ENCODE peak calls at places on chromosomes 6 and 20, in seven cellular contexts. One of them, this sample, is unnamed.

GRCh38 chr6:30935018-30935417 is 3.0 kb upstream of the SFTA2 start:
- DNase-seq in lung: peak; percentile 85
- DNase-seq in psoas muscle: no peak
- DNase-seq in HepG2: no peak
- DNase-seq in K562: peak; percentile 40
- DNase-seq in stomach: no peak
- DNase-seq in HCT116: no peak
- DNase-seq in this sample: peak; percentile 23

GRCh38 chr20:63163596-63164560 is 52.1 kb downstream of the YTHDF1 start:
- DNase-seq in lung: no peak
- DNase-seq in psoas muscle: peak; percentile 40
- DNase-seq in HepG2: no peak
- DNase-seq in K562: no peak
- DNase-seq in stomach: no peak
- DNase-seq in HCT116: no peak
- DNase-seq in this sample: no peak

GRCh38 chr20:1654994-1655393 is 2.6 kb downstream of the SIRPG start:
- DNase-seq in lung: no peak
- DNase-seq in psoas muscle: no peak
- DNase-seq in HepG2: no peak
- DNase-seq in K562: no peak
- DNase-seq in stomach: no peak
- DNase-seq in HCT116: no peak
- DNase-seq in this sample: no peak

GRCh38 chr20:61560361-61560853 is 308.3 kb downstream of the CDH4 start:
- DNase-seq in lung: no peak
- DNase-seq in psoas muscle: no peak
- DNase-seq in HepG2: no peak
- DNase-seq in K562: peak; percentile 62
- DNase-seq in stomach: no peak
- DNase-seq in HCT116: no peak
- DNase-seq in this sample: peak; percentile 54

GRCh38 chr6:11912420-11912819 is 99.7 kb upstream of the HIVEP1 start:
- DNase-seq in lung: no peak
- DNase-seq in psoas muscle: no peak
- DNase-seq in HepG2: no peak
- DNase-seq in K562: no peak
- DNase-seq in stomach: no peak
- DNase-seq in HCT116: no peak
- DNase-seq in this sample: no peak

GRCh38 chr6:162179196-162179951 is 548.2 kb downstream of the PRKN start:
- DNase-seq in lung: no peak
- DNase-seq in psoas muscle: no peak
- DNase-seq in HepG2: no peak
- DNase-seq in K562: no peak
- DNase-seq in stomach: no peak
- DNase-seq in HCT116: no peak
- DNase-seq in this sample: no peak

GRCh38 chr20:56449459-56449858 is 19.0 kb upstream of the RTF2 start:
- DNase-seq in lung: no peak
- DNase-seq in psoas muscle: no peak
- DNase-seq in HepG2: no peak
- DNase-seq in K562: no peak
- DNase-seq in stomach: no peak
- DNase-seq in HCT116: no peak
- DNase-seq in this sample: no peak

GRCh38 chr6:44367686-44368085 is 19.8 kb upstream of the CDC5L start:
- DNase-seq in lung: no peak
- DNase-seq in psoas muscle: no peak
- DNase-seq in HepG2: no peak
- DNase-seq in K562: no peak
- DNase-seq in stomach: no peak
- DNase-seq in HCT116: no peak
- DNase-seq in this sample: no peak

GRCh38 chr20:36094497-36094896 is 60.0 kb upstream of the EPB41L1 start:
- DNase-seq in lung: no peak
- DNase-seq in psoas muscle: no peak
- DNase-seq in HepG2: no peak
- DNase-seq in K562: no peak
- DNase-seq in stomach: no peak
- DNase-seq in HCT116: no peak
- DNase-seq in this sample: peak; percentile 46

GRCh38 chr20:13790708-13791107 is 5.9 kb downstream of the NDUFAF5 start:
- DNase-seq in lung: no peak
- DNase-seq in psoas muscle: no peak
- DNase-seq in HepG2: no peak
- DNase-seq in K562: no peak
- DNase-seq in stomach: no peak
- DNase-seq in HCT116: no peak
- DNase-seq in this sample: no peak

GRCh38 chr20:2599265-2600060 is 53.0 kb upstream of the NOP56 start:
- DNase-seq in lung: no peak
- DNase-seq in psoas muscle: no peak
- DNase-seq in HepG2: no peak
- DNase-seq in K562: no peak
- DNase-seq in stomach: no peak
- DNase-seq in HCT116: no peak
- DNase-seq in this sample: no peak

GRCh38 chr20:25867776-25868649 is 171.4 kb upstream of the ZNF337 start:
- DNase-seq in lung: peak; percentile 65
- DNase-seq in psoas muscle: peak; percentile 91
- DNase-seq in HepG2: no peak
- DNase-seq in K562: peak; percentile 17
- DNase-seq in stomach: peak; percentile 79
- DNase-seq in HCT116: no peak
- DNase-seq in this sample: peak; percentile 76

GRCh38 chr20:49424536-49424935 is 57.9 kb downstream of the KCNB1 start:
- DNase-seq in lung: no peak
- DNase-seq in psoas muscle: peak; percentile 59
- DNase-seq in HepG2: no peak
- DNase-seq in K562: no peak
- DNase-seq in stomach: no peak
- DNase-seq in HCT116: no peak
- DNase-seq in this sample: no peak

GRCh38 chr20:1718604-1719384 is 61.2 kb upstream of the SIRPG start:
- DNase-seq in lung: peak; percentile 28
- DNase-seq in psoas muscle: peak; percentile 68
- DNase-seq in HepG2: no peak
- DNase-seq in K562: no peak
- DNase-seq in stomach: no peak
- DNase-seq in HCT116: peak; percentile 19
- DNase-seq in this sample: no peak

GRCh38 chr6:44030812-44031454 is 96.3 kb downstream of the MRPL14 start:
- DNase-seq in lung: no peak
- DNase-seq in psoas muscle: no peak
- DNase-seq in HepG2: no peak
- DNase-seq in K562: no peak
- DNase-seq in stomach: no peak
- DNase-seq in HCT116: no peak
- DNase-seq in this sample: no peak

GRCh38 chr6:37105782-37106137 is 64.2 kb upstream of the PIM1 start:
- DNase-seq in lung: no peak
- DNase-seq in psoas muscle: no peak
- DNase-seq in HepG2: no peak
- DNase-seq in K562: no peak
- DNase-seq in stomach: no peak
- DNase-seq in HCT116: no peak
- DNase-seq in this sample: no peak

GRCh38 chr6:16741112-16742016 is 19.9 kb downstream of the ATXN1 start:
- DNase-seq in lung: no peak
- DNase-seq in psoas muscle: no peak
- DNase-seq in HepG2: no peak
- DNase-seq in K562: no peak
- DNase-seq in stomach: no peak
- DNase-seq in HCT116: no peak
- DNase-seq in this sample: no peak

GRCh38 chr6:108689279-108690161 is 128.8 kb downstream of the FOXO3 start:
- DNase-seq in lung: peak; percentile 93
- DNase-seq in psoas muscle: peak; percentile 96
- DNase-seq in HepG2: no peak
- DNase-seq in K562: peak; percentile 71
- DNase-seq in stomach: peak; percentile 94
- DNase-seq in HCT116: peak; percentile 57
- DNase-seq in this sample: peak; percentile 88

GRCh38 chr6:135083992-135084915 is 29.6 kb upstream of the HBS1L start:
- DNase-seq in lung: no peak
- DNase-seq in psoas muscle: no peak
- DNase-seq in HepG2: no peak
- DNase-seq in K562: peak; percentile 74
- DNase-seq in stomach: no peak
- DNase-seq in HCT116: no peak
- DNase-seq in this sample: no peak

GRCh38 chr6:109454483-109455160 is 950 bp downstream of the MICAL1 start:
- DNase-seq in lung: peak; percentile 57
- DNase-seq in psoas muscle: peak; percentile 66
- DNase-seq in HepG2: no peak
- DNase-seq in K562: no peak
- DNase-seq in stomach: peak; percentile 58
- DNase-seq in HCT116: no peak
- DNase-seq in this sample: no peak

GRCh38 chr20:46093531-46093930 is 3.8 kb upstream of the NCOA5 start:
- DNase-seq in lung: no peak
- DNase-seq in psoas muscle: no peak
- DNase-seq in HepG2: no peak
- DNase-seq in K562: no peak
- DNase-seq in stomach: no peak
- DNase-seq in HCT116: no peak
- DNase-seq in this sample: no peak

GRCh38 chr20:5171074-5171789 is 44.4 kb downstream of the CDS2 start:
- DNase-seq in lung: no peak
- DNase-seq in psoas muscle: no peak
- DNase-seq in HepG2: no peak
- DNase-seq in K562: no peak
- DNase-seq in stomach: no peak
- DNase-seq in HCT116: no peak
- DNase-seq in this sample: no peak

GRCh38 chr6:151881231-151881630 is 73.7 kb downstream of the ESR1 start:
- DNase-seq in lung: no peak
- DNase-seq in psoas muscle: no peak
- DNase-seq in HepG2: no peak
- DNase-seq in K562: no peak
- DNase-seq in stomach: no peak
- DNase-seq in HCT116: no peak
- DNase-seq in this sample: no peak

GRCh38 chr6:88013015-88013414 is 34.6 kb upstream of the SPACA1 start:
- DNase-seq in lung: no peak
- DNase-seq in psoas muscle: no peak
- DNase-seq in HepG2: no peak
- DNase-seq in K562: no peak
- DNase-seq in stomach: no peak
- DNase-seq in HCT116: no peak
- DNase-seq in this sample: no peak

GRCh38 chr20:25453035-25453810 is 45.8 kb downstream of the GINS1 start:
- DNase-seq in lung: no peak
- DNase-seq in psoas muscle: no peak
- DNase-seq in HepG2: no peak
- DNase-seq in K562: no peak
- DNase-seq in stomach: peak; percentile 21
- DNase-seq in HCT116: no peak
- DNase-seq in this sample: peak; percentile 58

GRCh38 chr6:96809119-96809518 is 28.2 kb downstream of the GPR63 start:
- DNase-seq in lung: no peak
- DNase-seq in psoas muscle: no peak
- DNase-seq in HepG2: no peak
- DNase-seq in K562: peak; percentile 41
- DNase-seq in stomach: no peak
- DNase-seq in HCT116: no peak
- DNase-seq in this sample: no peak

DNA sequence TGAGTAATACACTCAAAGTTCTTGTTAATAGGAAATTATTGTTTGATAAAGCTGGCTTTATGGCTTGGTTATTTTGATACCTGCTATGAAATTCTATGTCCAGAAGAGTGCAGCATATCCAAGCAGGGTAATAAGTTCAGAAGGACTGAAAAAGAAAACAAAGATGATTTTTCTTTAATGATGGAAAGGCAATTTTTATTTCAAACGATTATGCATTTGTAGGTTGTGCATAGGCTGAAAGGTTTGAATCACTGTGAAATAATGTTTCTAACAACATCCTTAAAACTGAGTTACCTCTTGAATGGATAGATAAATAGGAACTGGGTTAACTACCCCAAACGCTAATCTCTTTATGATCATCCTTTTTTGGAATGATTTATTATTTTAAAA is 1.4 kb upstream of the MAN1A1 start:
- DNase-seq in lung: no peak
- DNase-seq in psoas muscle: no peak
- DNase-seq in HepG2: no peak
- DNase-seq in K562: peak; percentile 22
- DNase-seq in stomach: no peak
- DNase-seq in HCT116: peak; percentile 22
- DNase-seq in this sample: no peak
- TF ChIP-seq CTCF in lung: peak; percentile 20
- TF ChIP-seq CTCF in psoas muscle: peak; percentile 18
- TF ChIP-seq CTCF in HepG2: peak; percentile 62
- TF ChIP-seq CTCF in K562: peak; percentile 44
- TF ChIP-seq CTCF in stomach: peak; percentile 33
- TF ChIP-seq CTCF in HCT116: peak; percentile 75
- TF ChIP-seq CTCF in this sample: peak; percentile 52

DNA sequence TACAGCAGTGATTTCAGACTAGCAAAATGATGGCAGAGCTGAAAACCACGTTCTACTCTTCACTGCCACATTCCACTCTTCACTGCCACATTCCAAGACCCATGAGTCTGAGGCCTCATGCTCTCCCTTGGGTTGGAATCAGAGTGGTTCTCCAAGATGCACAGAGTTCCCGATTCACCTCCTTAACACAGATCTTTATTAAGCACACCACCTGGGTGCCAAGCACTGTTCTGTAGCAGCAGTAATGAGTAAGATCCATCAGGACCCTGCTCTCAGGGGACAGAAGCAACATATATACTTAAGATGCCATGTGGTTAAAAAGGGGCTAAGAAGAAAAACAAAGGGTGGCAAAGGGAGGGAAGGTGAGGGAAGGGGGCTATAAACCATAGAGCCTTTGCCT is 26.9 kb downstream of the TSHZ2 start:
- DNase-seq in lung: no peak
- DNase-seq in psoas muscle: no peak
- DNase-seq in HepG2: no peak
- DNase-seq in K562: no peak
- DNase-seq in stomach: no peak
- DNase-seq in HCT116: no peak
- DNase-seq in this sample: no peak
- H3K4me1 ChIP-seq in lung: peaks cover 2% of the 10 kb centered on the region
- H3K4me1 ChIP-seq in psoas muscle: no peaks in the 10 kb centered on the region
- H3K4me1 ChIP-seq in HepG2: no peaks in the 10 kb centered on the region
- H3K4me1 ChIP-seq in K562: no peaks in the 10 kb centered on the region
- H3K4me1 ChIP-seq in stomach: no peaks in the 10 kb centered on the region
- H3K4me1 ChIP-seq in HCT116: no peaks in the 10 kb centered on the region
- H3K4me1 ChIP-seq in this sample: no peaks in the 10 kb centered on the region

GRCh38 chr6:106102967-106103727 is 17.0 kb downstream of the PRDM1 start:
- DNase-seq in lung: no peak
- DNase-seq in psoas muscle: no peak
- DNase-seq in HepG2: no peak
- DNase-seq in K562: peak; percentile 53
- DNase-seq in stomach: no peak
- DNase-seq in HCT116: no peak
- DNase-seq in this sample: no peak
- H3K4me3 ChIP-seq in lung: no peak overlapping the region
- H3K4me3 ChIP-seq in psoas muscle: peak overlapping the region; percentile 34
- H3K4me3 ChIP-seq in HepG2: no peak overlapping the region
- H3K4me3 ChIP-seq in K562: peak overlapping the region; percentile 2
- H3K4me3 ChIP-seq in stomach: peak overlapping the region; percentile 34
- H3K4me3 ChIP-seq in HCT116: no peak overlapping the region
- H3K4me3 ChIP-seq in this sample: peak overlapping the region; percentile 9

GRCh38 chr6:69732640-69733039 is 64.2 kb downstream of the LMBRD1 start:
- DNase-seq in lung: no peak
- DNase-seq in psoas muscle: no peak
- DNase-seq in HepG2: no peak
- DNase-seq in K562: peak; percentile 12
- DNase-seq in stomach: no peak
- DNase-seq in HCT116: no peak
- DNase-seq in this sample: no peak
- TF ChIP-seq CTCF in lung: no peak
- TF ChIP-seq CTCF in psoas muscle: peak; percentile 9
- TF ChIP-seq CTCF in HepG2: peak; percentile 8
- TF ChIP-seq CTCF in K562: no peak
- TF ChIP-seq CTCF in stomach: no peak
- TF ChIP-seq CTCF in HCT116: no peak
- TF ChIP-seq CTCF in this sample: no peak

This sample was measured in thyroid gland.